ENCODE peak calls at places on chromosomes 16 and 17, in five cellular contexts. A is WERI-Rb-1, D is heart left ventricle, C is endothelial cell of umbilical vein, U is HCT116. O is an unnamed sample.

GRCh38 chr17:78535285-78536197 is 41.7 kb downstream of the DNAH17 start:
- DNase-seq in A (no peak), D (no peak), C (no peak), U (no peak), O (peak)

GRCh38 chr16:82699711-82700495 is 73.1 kb downstream of the CDH13 start:
- DNase-seq in A (no peak), D (peak), C (peak), U (no peak), O (peak)

GRCh38 chr17:10666921-10667320 is 9.8 kb upstream of the MYH3 start:
- DNase-seq in A (no peak), D (no peak), C (no peak), U (no peak), O (peak)

GRCh38 chr17:11404877-11405276 is 163.9 kb downstream of the SHISA6 start:
- DNase-seq in A (no peak), D (no peak), C (no peak), U (no peak), O (no peak)

GRCh38 chr16:86942469-86943175 is 364.3 kb downstream of the FOXL1 start:
- DNase-seq in A (no peak), D (no peak), C (no peak), U (no peak), O (peak)

GRCh38 chr17:46832945-46833839 is 14.7 kb upstream of the WNT3 start:
- DNase-seq in A (no peak), D (peak), C (no peak), U (no peak), O (peak)

GRCh38 chr16:17345043-17345442 is 125.7 kb downstream of the XYLT1 start:
- DNase-seq in A (no peak), D (peak), C (no peak), U (no peak), O (peak)

GRCh38 chr16:54375056-54375455 is 88.5 kb upstream of the IRX3 start:
- DNase-seq in A (no peak), D (no peak), C (no peak), U (no peak), O (no peak)

GRCh38 chr17:9987779-9988585 is 82.9 kb upstream of the RCVRN start:
- DNase-seq in A (peak), D (no peak), C (no peak), U (no peak), O (no peak)

GRCh38 chr16:11618107-11618717 is 31.5 kb upstream of the LITAF start:
- DNase-seq in A (no peak), D (no peak), C (no peak), U (no peak), O (no peak)

GRCh38 chr16:4625617-4626159 is 1.1 kb downstream of the MGRN1 start:
- DNase-seq in A (no peak), D (no peak), C (no peak), U (no peak), O (peak)

GRCh38 chr17:45221081-45221996 is at the start of gene FMNL1:
- DNase-seq in A (peak), D (peak), C (no peak), U (no peak), O (peak)

GRCh38 chr16:77060614-77061013 is 130.4 kb upstream of the MON1B start:
- DNase-seq in A (no peak), D (no peak), C (no peak), U (no peak), O (no peak)

GRCh38 chr16:87241135-87241771 is 75.9 kb downstream of the C16orf95 start:
- DNase-seq in A (no peak), D (no peak), C (no peak), U (no peak), O (no peak)

GRCh38 chr16:72066747-72067146 is 3.7 kb downstream of the HPR start:
- DNase-seq in A (no peak), D (no peak), C (peak), U (peak), O (no peak)

GRCh38 chr17:81641825-81642489 is 5.0 kb downstream of the TSPAN10 start:
- DNase-seq in A (peak), D (no peak), C (no peak), U (no peak), O (peak)

GRCh38 chr17:16158721-16159120 is 56.6 kb downstream of the NCOR1 start:
- DNase-seq in A (no peak), D (no peak), C (no peak), U (no peak), O (no peak)

GRCh38 chr16:324451-325334 is 27.8 kb downstream of the AXIN1 start:
- DNase-seq in A (no peak), D (no peak), C (no peak), U (no peak), O (peak)

GRCh38 chr17:49779730-49780220 is 8.7 kb upstream of the KAT7 start:
- DNase-seq in A (peak), D (no peak), C (peak), U (peak), O (peak)

GRCh38 chr16:17474572-17474971 is 3.8 kb upstream of the XYLT1 start:
- DNase-seq in A (no peak), D (no peak), C (no peak), U (no peak), O (peak)

GRCh38 chr17:7576432-7576937 is 3.0 kb upstream of the CD68 start:
- DNase-seq in A (no peak), D (no peak), C (no peak), U (no peak), O (peak)

GRCh38 chr17:50290074-50290702 is 15.9 kb downstream of the TMEM92 start:
- DNase-seq in A (no peak), D (peak), C (peak), U (peak), O (peak)

GRCh38 chr17:55458977-55459376 is 37.3 kb upstream of the MMD start:
- DNase-seq in A (no peak), D (no peak), C (peak), U (peak), O (peak)

GRCh38 chr17:79943354-79944241 is 92.1 kb downstream of the TBC1D16 start:
- DNase-seq in A (peak), D (peak), C (no peak), U (no peak), O (peak)

GRCh38 chr17:63675607-63676539 is 24.1 kb downstream of the LIMD2 start:
- DNase-seq in A (no peak), D (peak), C (peak), U (peak), O (peak)

GRCh38 chr17:49146620-49147306 is 14.2 kb downstream of the B4GALNT2 start:
- DNase-seq in A (no peak), D (no peak), C (peak), U (peak), O (peak)

GRCh38 chr16:88534731-88535141 is 35.5 kb upstream of the ZC3H18 start:
- DNase-seq in A (peak), D (no peak), C (no peak), U (peak), O (peak)

GRCh38 chr17:82835766-82836512 is 3.9 kb downstream of the ZNF750 start:
- DNase-seq in A (no peak), D (no peak), C (no peak), U (no peak), O (no peak)

GRCh38 chr17:7252176-7253043 is at the start of gene ELP5:
- DNase-seq in A (peak), D (peak), C (peak), U (peak), O (peak)

GRCh38 chr16:9965079-9965478 is 217.1 kb downstream of the GRIN2A start:
- DNase-seq in A (no peak), D (no peak), C (no peak), U (no peak), O (no peak)

GRCh38 chr17:35376245-35376644 is 2.8 kb upstream of the SLFN11 start:
- DNase-seq in A (no peak), D (no peak), C (peak), U (no peak), O (no peak)

GRCh38 chr16:68090109-68090508 is 4.9 kb downstream of the NFATC3 start:
- DNase-seq in A (no peak), D (no peak), C (no peak), U (no peak), O (no peak)

GRCh38 chr16:11986521-11987057 is 10.1 kb downstream of the SNX29 start:
- DNase-seq in A (no peak), D (no peak), C (no peak), U (no peak), O (peak)

GRCh38 chr17:7707446-7707845 is 2.4 kb downstream of the EFNB3 start:
- DNase-seq in A (no peak), D (no peak), C (no peak), U (no peak), O (no peak)

GRCh38 chr16:68936729-68937631 is 93.6 kb downstream of the TANGO6 start:
- DNase-seq in A (no peak), D (no peak), C (peak), U (no peak), O (peak)

GRCh38 chr17:41642252-41643156 is 18.1 kb upstream of the KRT17 start:
- DNase-seq in A (no peak), D (no peak), C (no peak), U (no peak), O (peak)

GRCh38 chr17:40825596-40825995 is 3.2 kb upstream of the KRT10 start:
- DNase-seq in A (no peak), D (no peak), C (no peak), U (no peak), O (no peak)

GRCh38 chr16:81758376-81758775 is 20.7 kb upstream of the PLCG2 start:
- DNase-seq in A (no peak), D (no peak), C (no peak), U (peak), O (no peak)

GRCh38 chr17:78808106-78808635 is 26.1 kb upstream of the CYTH1 start:
- DNase-seq in A (no peak), D (no peak), C (no peak), U (no peak), O (no peak)

DNA sequence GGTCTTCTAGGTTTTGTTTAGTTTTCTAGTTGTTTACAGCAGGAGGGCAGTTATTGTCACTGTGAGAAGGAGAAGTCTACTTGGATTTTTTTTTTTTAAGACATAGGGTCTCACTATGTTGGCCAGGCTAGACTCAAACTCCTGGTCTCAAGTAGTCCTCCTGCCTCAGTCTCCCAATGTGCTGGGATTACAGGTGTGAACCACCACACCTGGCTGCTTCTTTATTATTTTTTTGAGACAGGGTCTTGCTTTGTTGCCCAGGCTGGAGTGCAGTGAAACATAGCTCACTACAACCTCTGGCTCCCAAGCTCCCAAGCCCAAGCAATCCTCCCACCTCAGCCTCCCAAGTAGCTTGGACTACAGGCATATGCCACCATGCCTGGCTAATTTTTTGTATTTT is 68.3 kb upstream of the STAC2 start:
- DNase-seq in A (no peak), D (no peak), C (no peak), U (no peak), O (no peak)
- H3K4me3 ChIP-seq in A (no peak), D (no peak), C (no peak), U (no peak), O (no peak)

GRCh38 chr17:68512967-68513474 is 791 bp downstream of the PRKAR1A start:
- DNase-seq in A (no peak), D (no peak), C (peak), U (no peak), O (peak)

GRCh38 chr17:68513932-68514331 is 1.7 kb downstream of the PRKAR1A start:
- DNase-seq in A (no peak), D (no peak), C (peak), U (no peak), O (no peak)

GRCh38 chr17:68515238-68515637 is 3.0 kb downstream of the PRKAR1A start:
- DNase-seq in A (no peak), D (no peak), C (no peak), U (no peak), O (no peak)

GRCh38 chr17:68516732-68517131 is 4.5 kb downstream of the PRKAR1A start:
- DNase-seq in A (no peak), D (no peak), C (no peak), U (no peak), O (no peak)

GRCh38 chr17:68514809-68515208 is 2.6 kb downstream of the PRKAR1A start:
- DNase-seq in A (no peak), D (no peak), C (peak), U (no peak), O (peak)
- H3K4me3 ChIP-seq in A (no peak), D (peak), C (peak), U (no peak), O (peak)

GRCh38 chr16:83900611-83901010 is 1.7 kb downstream of the MLYCD start:
- DNase-seq in A (no peak), D (no peak), C (no peak), U (no peak), O (no peak)

GRCh38 chr16:83898463-83899271 is at the start of gene MLYCD:
- DNase-seq in A (peak), D (peak), C (peak), U (peak), O (peak)

GRCh38 chr16:83899272-83899897 is 470 bp downstream of the MLYCD start:
- DNase-seq in A (peak), D (peak), C (peak), U (no peak), O (peak)

GRCh38 chr16:83901101-83901500 is 2.2 kb downstream of the MLYCD start:
- DNase-seq in A (no peak), D (no peak), C (no peak), U (no peak), O (peak)

DNA sequence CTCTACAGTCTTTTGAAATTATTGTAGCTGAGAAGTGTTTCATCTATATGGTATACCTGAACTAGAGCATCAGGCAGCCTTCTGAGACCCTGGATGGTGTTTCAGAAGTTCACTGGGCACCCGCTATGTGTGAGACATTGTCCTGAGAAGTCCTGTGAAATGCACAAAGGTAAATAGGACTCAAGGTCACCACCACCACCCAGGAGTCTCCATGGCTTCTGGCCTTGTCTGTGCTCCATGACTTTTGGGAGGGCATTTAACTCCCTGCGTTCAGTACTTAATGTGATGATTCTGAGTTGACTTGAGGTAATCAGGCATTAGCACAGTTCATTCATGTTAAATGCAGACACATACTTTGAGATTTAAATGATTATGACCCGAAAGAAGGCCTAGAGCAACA is 1.1 kb downstream of the MLYCD start:
- DNase-seq in A (no peak), D (no peak), C (no peak), U (no peak), O (no peak)
- H3K4me3 ChIP-seq in A (peak), D (peak), C (no peak), U (peak), O (peak)

DNA sequence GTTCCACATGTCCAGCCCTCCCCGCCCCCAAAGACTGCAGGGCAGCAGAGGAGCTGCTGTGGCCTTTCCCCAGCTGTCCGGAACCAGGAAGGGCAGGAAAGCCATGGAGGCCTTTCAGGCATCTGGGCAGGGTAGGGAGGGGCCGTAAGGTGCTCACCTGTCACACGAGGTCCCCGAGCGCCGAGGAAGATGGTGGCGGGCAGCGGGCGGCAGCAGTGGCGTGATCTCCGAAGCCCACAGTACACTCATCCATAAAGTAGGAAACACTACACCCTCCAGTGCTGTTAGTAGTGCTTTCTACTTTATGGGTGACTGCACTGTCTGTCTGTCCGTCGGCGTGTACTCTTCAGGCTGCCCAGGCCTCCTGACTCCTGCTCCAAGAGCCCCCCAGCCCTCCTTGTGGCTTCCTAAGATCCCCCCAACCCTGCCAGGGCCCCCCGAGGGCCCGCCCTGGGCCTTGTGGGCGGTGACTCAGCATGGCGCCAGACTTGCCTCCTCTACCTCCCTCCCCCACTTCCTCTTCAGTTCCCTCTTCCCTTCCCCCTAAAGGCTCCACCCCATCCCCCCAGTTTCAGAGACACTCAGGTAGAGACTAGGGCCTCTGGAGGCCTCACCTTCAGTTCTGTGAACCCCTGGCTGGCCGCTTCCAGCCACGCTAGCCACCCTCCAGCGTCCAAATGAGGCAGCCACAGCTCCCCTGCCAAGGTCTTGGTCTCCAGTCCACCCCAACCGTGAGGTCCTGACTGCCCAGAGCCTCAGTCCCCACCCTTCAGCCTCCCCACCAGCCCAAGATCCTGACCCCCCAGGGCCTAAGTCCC is 2.6 kb upstream of the TSPOAP1 start:
- DNase-seq in A (no peak), D (no peak), C (no peak), U (no peak), O (peak)
- H3K4me3 ChIP-seq in A (no peak), D (no peak), C (no peak), U (no peak), O (no peak)

GRCh38 chr16:1474047-1474446 is 781 bp downstream of the CLCN7 start:
- DNase-seq in A (no peak), D (no peak), C (no peak), U (no peak), O (no peak)
- H3K4me3 ChIP-seq in A (peak), D (peak), C (peak), U (peak), O (peak)

O was measured in osteoblast.